ENCODE peak calls at places on chromosomes 16 and 17, in ten cellular contexts. T is uterus; X is retinal pigment epithelial cell; I is Daoy; R is activated naive CD8-positive, alpha-beta T cell treated with anti-CD3 and anti-CD28 coated beads for 36 hours; E is endodermal cell; W is PC-3; M is ELF-1; V is NCI-H460; F is amniotic stem cell. K is an unnamed sample.

GRCh38 chr16:56372938-56373337 is 52.4 kb downstream of the AMFR start:
- DNase-seq in V (no peak), F (no peak), W (peak; percentile 64), X (no peak), R (no peak), E (no peak), M (peak; percentile 27), T (no peak), I (no peak), K (no peak)

GRCh38 chr17:74671031-74671771 is 41.5 kb downstream of the CD300LF start:
- DNase-seq in E (peak; percentile 100), T (peak; percentile 25), W (peak; percentile 63), X (peak; percentile 32), M (peak; percentile 96), F (no peak), R (peak; percentile 77), I (peak; percentile 87), V (peak; percentile 82), K (peak; percentile 98)

GRCh38 chr16:85569615-85570212 is 43.4 kb upstream of the GSE1 start:
- DNase-seq in T (no peak), M (peak; percentile 85), V (no peak), R (peak; percentile 70), X (no peak), W (peak; percentile 29), E (peak; percentile 73), F (no peak), I (peak; percentile 94), K (no peak)

GRCh38 chr17:41777579-41778188 is 8.8 kb downstream of the JUP start:
- DNase-seq in W (peak; percentile 92), V (peak; percentile 86), X (no peak), F (peak; percentile 54), R (no peak), M (no peak), T (peak; percentile 86), I (peak; percentile 94), E (no peak), K (no peak)

GRCh38 chr17:72915631-72916081 is 176.8 kb downstream of the SLC39A11 start:
- DNase-seq in E (no peak), R (no peak), X (no peak), W (no peak), F (no peak), V (no peak), M (no peak), T (no peak), I (no peak), K (no peak)

GRCh38 chr17:39306509-39307212 is 80.9 kb upstream of the STAC2 start:
- DNase-seq in R (no peak), M (no peak), F (peak; percentile 7), E (no peak), W (no peak), V (no peak), I (no peak), X (no peak), T (no peak), K (no peak)

GRCh38 chr17:3984719-3985444 is 20.6 kb upstream of the ATP2A3 start:
- DNase-seq in F (no peak), M (no peak), W (peak; percentile 16), X (no peak), V (no peak), I (no peak), R (no peak), E (no peak), T (no peak), K (peak; percentile 39)

GRCh38 chr16:50038756-50039529 is 13.9 kb downstream of the CNEP1R1 start:
- DNase-seq in T (no peak), M (peak; percentile 18), F (no peak), W (no peak), E (peak; percentile 65), X (no peak), R (no peak), I (no peak), V (no peak), K (no peak)

GRCh38 chr17:13016881-13017622 is 775 bp downstream of the ELAC2 start:
- DNase-seq in X (no peak), V (no peak), W (peak; percentile 31), R (no peak), E (no peak), I (no peak), M (no peak), T (no peak), F (no peak), K (no peak)

GRCh38 chr17:79482719-79483118 is 128.1 kb downstream of the RBFOX3 start:
- DNase-seq in E (peak; percentile 92), F (no peak), W (no peak), T (no peak), I (peak; percentile 18), M (no peak), R (no peak), V (no peak), X (no peak), K (peak; percentile 88)

GRCh38 chr17:74497471-74497870 is 31.0 kb downstream of the CD300A start:
- DNase-seq in V (no peak), W (no peak), T (no peak), I (no peak), X (no peak), M (no peak), E (no peak), R (no peak), F (no peak), K (peak; percentile 40)

GRCh38 chr16:23125277-23125676 is 24.0 kb downstream of the USP31 start:
- DNase-seq in R (no peak), T (no peak), F (no peak), M (no peak), X (no peak), I (no peak), W (no peak), V (no peak), E (no peak), K (no peak)

GRCh38 chr17:44863254-44863918 is 15.7 kb downstream of the HIGD1B start:
- DNase-seq in R (no peak), F (no peak), T (no peak), X (no peak), W (no peak), V (no peak), M (no peak), E (no peak), I (no peak), K (no peak)

GRCh38 chr16:65249768-65250167 is 127.9 kb upstream of the CDH11 start:
- DNase-seq in E (peak; percentile 77), I (peak; percentile 6), W (no peak), X (no peak), M (peak; percentile 63), V (no peak), F (no peak), T (peak; percentile 52), R (no peak), K (peak; percentile 73)

GRCh38 chr16:23700509-23700908 is 12.5 kb downstream of the ERN2 start:
- DNase-seq in X (no peak), T (no peak), I (no peak), R (no peak), F (no peak), M (peak; percentile 71), V (no peak), W (no peak), E (peak; percentile 82), K (peak; percentile 64)

GRCh38 chr17:16931318-16932060 is 40.4 kb downstream of the TNFRSF13B start:
- DNase-seq in X (no peak), I (no peak), V (no peak), T (no peak), E (no peak), R (no peak), W (no peak), M (no peak), F (no peak), K (no peak)

GRCh38 chr16:72050769-72051464 is 3.4 kb upstream of the HP start:
- DNase-seq in W (no peak), F (no peak), M (no peak), V (no peak), X (no peak), T (no peak), R (no peak), E (no peak), I (no peak), K (no peak)

GRCh38 chr17:50147841-50148225 is 2.6 kb downstream of the PPP1R9B start:
- DNase-seq in E (no peak), X (no peak), M (peak; percentile 32), I (no peak), W (no peak), T (no peak), F (no peak), R (no peak), V (no peak), K (no peak)

GRCh38 chr17:65205655-65206054 is 68.5 kb downstream of the RGS9 start:
- DNase-seq in R (no peak), X (no peak), E (no peak), F (no peak), W (no peak), V (no peak), M (no peak), I (no peak), T (no peak), K (no peak)

GRCh38 chr17:57548421-57549385 is 196.4 kb downstream of the CCDC182 start:
- DNase-seq in R (no peak), T (peak; percentile 46), W (no peak), I (peak; percentile 32), X (no peak), M (no peak), E (peak; percentile 77), V (no peak), F (no peak), K (peak; percentile 78)

GRCh38 chr16:87297918-87298631 is 19.1 kb downstream of the C16orf95 start:
- DNase-seq in X (no peak), F (no peak), R (peak; percentile 26), T (no peak), E (peak; percentile 89), M (peak; percentile 71), I (peak; percentile 37), W (peak; percentile 31), V (peak; percentile 17), K (no peak)

GRCh38 chr17:42670925-42671657 is 5.7 kb downstream of the PLEKHH3 start:
- DNase-seq in E (peak; percentile 81), V (no peak), M (peak; percentile 37), W (no peak), T (no peak), F (no peak), R (no peak), I (no peak), X (no peak), K (no peak)

K was measured in islet precursor cell.